ENCODE peak calls at places on chromosomes 16 and 17, in seven cellular contexts. I is pons; L is prostate gland; B is stimulated activated naive B cell treated with anti-CD40 and anti-IgM and Interleukin-4, amounts not matched to agents 10 μg/mL and 1 μg/mL and 100 μg/mL, for 72 hours; H is tibial artery; V is fibroblast of the aortic adventitia; M is NCI-H2029. R is an unnamed sample.

GRCh38 chr17:8075574-8076342 is 11.8 kb downstream of the ALOX12B start:
- DNase-seq in B (no peak), L (no peak), V (no peak), M (no peak), H (no peak), I (no peak), R (no peak)

GRCh38 chr17:17567631-17568030 is 23.9 kb downstream of the PEMT start:
- DNase-seq in L (peak; percentile 92), B (no peak), M (peak; percentile 58), H (peak; percentile 88), V (peak; percentile 79), I (peak; percentile 77), R (peak; percentile 96)

GRCh38 chr16:84198401-84198800 is 7.4 kb downstream of the ADAD2 start:
- DNase-seq in B (no peak), L (no peak), H (no peak), I (no peak), M (no peak), V (peak; percentile 72), R (no peak)

GRCh38 chr16:73956592-73957495 is 339.8 kb upstream of the PSMD7 start:
- DNase-seq in I (peak; percentile 59), M (peak; percentile 13), B (peak; percentile 16), L (peak; percentile 49), V (peak; percentile 65), H (peak; percentile 72), R (peak; percentile 49)

GRCh38 chr17:3681565-3681964 is 13.0 kb downstream of the EMC6 start:
- DNase-seq in H (no peak), M (no peak), V (no peak), I (no peak), B (no peak), L (no peak), R (no peak)

GRCh38 chr16:30947533-30948086 is 1.3 kb upstream of the ORAI3 start:
- DNase-seq in H (no peak), L (no peak), B (no peak), M (no peak), I (no peak), V (no peak), R (no peak)

GRCh38 chr17:43546317-43547188 is at the start of gene ETV4:
- DNase-seq in H (peak; percentile 91), M (peak; percentile 60), B (peak; percentile 87), I (peak; percentile 84), L (peak; percentile 89), V (peak; percentile 83), R (peak; percentile 89)

GRCh38 chr17:83105512-83105911 is 26.1 kb downstream of the METRNL start:
- DNase-seq in H (no peak), V (no peak), L (no peak), M (no peak), B (no peak), I (no peak), R (no peak)

GRCh38 chr17:79920751-79921410 is 81.6 kb upstream of the CBX4 start:
- DNase-seq in L (no peak), M (no peak), I (no peak), B (no peak), V (no peak), H (no peak), R (no peak)

GRCh38 chr17:50129946-50130777 is at the start of gene SAMD14:
- DNase-seq in B (peak; percentile 30), V (no peak), M (no peak), H (peak; percentile 77), I (no peak), L (no peak), R (peak; percentile 66)

GRCh38 chr16:67936876-67937605 is 391 bp upstream of the PSMB10 start:
- DNase-seq in L (peak; percentile 60), H (no peak), I (peak; percentile 83), M (no peak), B (peak; percentile 82), V (no peak), R (peak; percentile 48)

GRCh38 chr17:30333503-30334240 is at the start of gene TMIGD1:
- DNase-seq in B (no peak), L (peak; percentile 53), I (no peak), H (no peak), M (no peak), V (no peak), R (no peak)

GRCh38 chr17:27490391-27490790 is 34.1 kb downstream of the KSR1 start:
- DNase-seq in M (no peak), H (no peak), I (no peak), L (no peak), B (no peak), V (no peak), R (no peak)

GRCh38 chr17:18965530-18966236 is 13.7 kb downstream of the SLC5A10 start:
- DNase-seq in M (no peak), L (no peak), V (no peak), I (no peak), H (no peak), B (no peak), R (no peak)

GRCh38 chr17:40621558-40621957 is 26.1 kb downstream of the SMARCE1 start:
- DNase-seq in V (peak; percentile 10), B (no peak), L (no peak), H (no peak), I (no peak), M (no peak), R (no peak)

GRCh38 chr16:67560827-67561342 is 1.4 kb upstream of the CTCF start:
- DNase-seq in H (peak; percentile 53), V (no peak), M (no peak), B (no peak), L (no peak), I (no peak), R (no peak)

GRCh38 chr17:30831257-30831656 is 509 bp upstream of the ATAD5 start:
- DNase-seq in I (no peak), L (no peak), H (no peak), B (no peak), V (peak; percentile 23), M (no peak), R (peak; percentile 53)

GRCh38 chr17:68134046-68134637 is 98.6 kb downstream of the KPNA2 start:
- DNase-seq in L (no peak), H (peak; percentile 65), M (no peak), B (no peak), I (no peak), V (no peak), R (no peak)

GRCh38 chr17:20823890-20824289 is 218.9 kb downstream of the USP22 start:
- DNase-seq in H (no peak), L (no peak), I (no peak), V (no peak), B (no peak), M (no peak), R (no peak)

GRCh38 chr17:56934280-56934679 is 20.4 kb upstream of the TRIM25 start:
- DNase-seq in B (no peak), V (no peak), I (no peak), M (no peak), H (no peak), L (no peak), R (no peak)

GRCh38 chr17:18277076-18277475 is 16.6 kb downstream of the MIEF2 start:
- DNase-seq in B (no peak), L (no peak), H (no peak), V (no peak), I (no peak), M (no peak), R (no peak)

GRCh38 chr16:81650281-81650680 is 128.8 kb upstream of the PLCG2 start:
- DNase-seq in V (no peak), I (no peak), B (no peak), L (no peak), M (no peak), H (no peak), R (no peak)

GRCh38 chr16:67516296-67517177 is 12.1 kb upstream of the RIPOR1 start:
- DNase-seq in H (no peak), V (peak; percentile 86), M (no peak), L (no peak), I (no peak), B (no peak), R (no peak)

GRCh38 chr16:23952128-23953041 is 116.6 kb downstream of the PRKCB start:
- DNase-seq in L (no peak), V (no peak), H (no peak), I (peak; percentile 82), M (peak; percentile 61), B (no peak), R (peak; percentile 64)

GRCh38 chr17:77375917-77376651 is 235.3 kb downstream of the SEC14L1 start:
- DNase-seq in M (no peak), I (no peak), B (no peak), H (peak; percentile 73), L (no peak), V (peak; percentile 54), R (peak; percentile 48)

GRCh38 chr16:21169249-21169981 is 10.9 kb downstream of the LDAF1 start:
- DNase-seq in H (no peak), I (no peak), V (peak; percentile 50), L (no peak), M (no peak), B (no peak), R (no peak)

GRCh38 chr17:81256616-81257015 is 17.5 kb downstream of the NDUFAF8 start:
- DNase-seq in V (peak; percentile 80), H (no peak), I (no peak), M (no peak), L (no peak), B (no peak), R (no peak)

R was measured in G401.